ENCODE peak calls at places on chromosome 1, in four cellular contexts. S is GM23338, E is GM23248, I is OCI-LY7. C is an unnamed sample.

GRCh38 chr1:29303201-29304024 is 67.1 kb downstream of the PTPRU start:
- DNase-seq in I (no peak), E (no peak), S (peak), C (no peak)

GRCh38 chr1:19205403-19205802 is 4.7 kb downstream of the UBR4 start:
- DNase-seq in S (no peak), E (no peak), I (no peak), C (no peak)

GRCh38 chr1:162223488-162223887 is 153.2 kb downstream of the SPATA46 start:
- DNase-seq in I (no peak), E (no peak), S (no peak), C (peak)

GRCh38 chr1:8043621-8044020 is 17.5 kb upstream of the ERRFI1 start:
- DNase-seq in I (no peak), E (no peak), S (no peak), C (no peak)

GRCh38 chr1:46220808-46221207 is 17.7 kb downstream of the LURAP1 start:
- DNase-seq in S (no peak), I (no peak), E (no peak), C (no peak)

GRCh38 chr1:116853680-116854191 is 56.0 kb upstream of the PTGFRN start:
- DNase-seq in S (peak), I (no peak), E (peak), C (peak)

GRCh38 chr1:39896909-39897685 is 4.6 kb downstream of the MYCL start:
- DNase-seq in E (peak), S (peak), I (no peak), C (no peak)

GRCh38 chr1:201510734-201511133 is 3.8 kb upstream of the CSRP1 start:
- DNase-seq in E (no peak), I (peak), S (no peak), C (no peak)

GRCh38 chr1:23100074-23100748 is 68.4 kb downstream of the LUZP1 start:
- DNase-seq in S (peak), I (no peak), E (peak), C (peak)

GRCh38 chr1:23101891-23102688 is 66.6 kb downstream of the LUZP1 start:
- DNase-seq in S (no peak), E (peak), I (no peak), C (peak)

GRCh38 chr1:23099171-23099536 is 69.5 kb downstream of the LUZP1 start:
- DNase-seq in S (no peak), I (no peak), E (peak), C (no peak)

GRCh38 chr1:23101101-23101827 is 67.4 kb downstream of the LUZP1 start:
- DNase-seq in S (no peak), I (no peak), E (peak), C (peak)

DNA sequence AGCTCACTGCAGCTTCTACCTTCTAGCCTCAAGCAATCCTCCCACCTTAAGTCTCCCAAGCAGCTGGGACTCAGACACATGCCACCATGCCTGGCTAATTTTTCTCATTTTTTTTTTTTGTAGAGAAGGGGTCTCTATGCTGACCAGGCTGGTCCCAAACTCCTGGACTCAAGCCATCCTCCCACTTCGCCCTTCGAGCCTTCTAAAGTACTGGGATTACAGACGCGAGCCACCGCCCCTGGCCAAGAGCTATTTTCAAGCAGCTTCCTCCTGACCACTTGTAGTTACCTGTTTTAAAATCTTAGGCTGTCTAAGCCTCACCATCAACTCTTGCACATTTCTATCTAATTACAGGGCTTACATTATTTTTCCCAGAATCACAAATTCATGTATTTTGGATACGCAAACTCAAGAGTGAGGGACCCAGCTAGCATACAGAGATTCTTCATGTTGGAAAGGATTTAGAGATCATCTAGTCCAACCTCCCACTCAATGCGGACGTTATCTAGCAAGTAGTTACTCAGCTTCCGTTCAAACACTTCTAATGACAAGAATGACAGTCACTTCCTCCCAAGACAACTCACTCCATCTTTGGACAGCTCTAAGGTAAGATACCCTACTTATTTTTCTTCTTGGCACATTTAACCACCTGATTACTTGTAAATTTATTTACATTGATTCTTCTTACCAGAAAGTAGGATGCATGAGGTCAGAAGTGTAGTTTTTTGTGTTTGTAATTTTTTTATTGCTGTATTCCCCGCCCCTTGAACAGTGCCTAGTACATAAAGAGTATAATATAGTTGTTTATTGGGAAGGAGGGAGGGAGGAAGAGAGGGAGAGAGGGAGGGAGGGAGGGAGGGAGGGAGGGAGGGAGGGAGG is 65.4 kb downstream of the LUZP1 start:
- DNase-seq in I (peak), S (no peak), E (peak), C (peak)
- H3K4me2 ChIP-seq in I (no peak), S (no peak), E (peak), C (peak)

GRCh38 chr1:58927722-58928085 is 143.9 kb upstream of the JUN start:
- DNase-seq in S (no peak), E (no peak), I (no peak), C (peak)
- TF ChIP-seq EZH2phosphoT487 in S (no peak), E (no peak), I (no peak), C (no peak)

GRCh38 chr1:67811816-67812215 is 21.5 kb downstream of the GNG12 start:
- DNase-seq in S (no peak), I (no peak), E (no peak), C (no peak)
- H2AFZ ChIP-seq in S (no peak), I (no peak), E (no peak), C (no peak)

GRCh38 chr1:33460947-33461629 is 11.4 kb upstream of the ZSCAN20 start:
- DNase-seq in S (no peak), I (peak), E (no peak), C (no peak)
- H3K4me2 ChIP-seq in S (no peak), I (peak), E (no peak), C (no peak)

GRCh38 chr1:59596432-59596831 is 218.3 kb upstream of the HOOK1 start:
- DNase-seq in I (no peak), E (peak), S (no peak), C (peak)
- TF ChIP-seq EZH2phosphoT487 in I (no peak), E (no peak), S (no peak), C (no peak)

GRCh38 chr1:157455318-157455717 is 97.0 kb downstream of the FCRL5 start:
- DNase-seq in E (no peak), S (no peak), I (no peak), C (no peak)

GRCh38 chr1:157457279-157457678 is 95.0 kb downstream of the FCRL5 start:
- DNase-seq in E (no peak), I (no peak), S (no peak), C (no peak)

DNA sequence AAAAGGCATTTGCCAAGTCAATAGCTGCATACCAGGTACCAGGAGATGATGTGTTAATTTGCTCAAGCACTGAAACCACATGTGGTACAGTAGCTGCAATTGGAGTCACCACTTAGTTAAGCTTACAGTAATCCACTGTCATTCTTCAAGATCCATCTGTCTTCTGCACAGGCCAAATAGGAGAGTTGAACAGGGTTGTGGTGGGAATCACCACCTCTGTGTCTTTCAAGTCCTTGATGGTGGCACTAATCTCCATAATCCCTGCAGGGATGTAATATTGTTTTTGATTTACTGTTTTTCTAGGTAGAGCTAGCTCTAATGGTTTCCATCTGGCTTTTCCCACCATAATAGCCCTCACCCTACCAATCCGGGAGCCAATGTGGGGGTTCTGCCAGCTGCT is 91.9 kb downstream of the FCRL5 start:
- DNase-seq in I (no peak), E (no peak), S (no peak), C (no peak)
- H2AFZ ChIP-seq in I (no peak), E (no peak), S (no peak), C (no peak)

GRCh38 chr1:12402159-12402673 is 172.4 kb downstream of the VPS13D start:
- DNase-seq in S (no peak), I (no peak), E (no peak), C (no peak)
- H3K4me2 ChIP-seq in S (no peak), I (no peak), E (no peak), C (no peak)

DNA sequence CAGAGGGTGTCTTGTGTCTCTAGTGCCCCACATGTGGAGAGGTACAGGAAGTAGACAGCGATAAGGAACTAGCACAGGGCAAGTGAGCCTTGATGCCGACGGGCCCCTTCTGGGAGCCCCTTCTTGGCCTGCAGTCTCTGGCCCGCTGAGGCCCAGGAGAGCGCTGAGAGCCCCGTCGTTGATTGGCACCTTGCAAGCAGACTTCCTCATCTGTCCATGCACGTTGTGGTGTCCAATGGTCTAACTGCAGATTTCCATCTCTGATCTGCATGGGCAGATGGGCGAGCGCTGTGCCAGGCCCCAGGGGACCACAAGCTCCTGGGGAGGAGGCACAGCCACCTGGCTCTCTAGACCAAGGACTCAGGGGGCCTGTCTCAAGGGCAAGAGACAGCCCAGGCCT is 32.4 kb downstream of the PLEKHA6 start:
- DNase-seq in E (no peak), I (no peak), S (no peak), C (no peak)
- TF ChIP-seq EZH2phosphoT487 in E (no peak), I (no peak), S (no peak), C (no peak)

DNA sequence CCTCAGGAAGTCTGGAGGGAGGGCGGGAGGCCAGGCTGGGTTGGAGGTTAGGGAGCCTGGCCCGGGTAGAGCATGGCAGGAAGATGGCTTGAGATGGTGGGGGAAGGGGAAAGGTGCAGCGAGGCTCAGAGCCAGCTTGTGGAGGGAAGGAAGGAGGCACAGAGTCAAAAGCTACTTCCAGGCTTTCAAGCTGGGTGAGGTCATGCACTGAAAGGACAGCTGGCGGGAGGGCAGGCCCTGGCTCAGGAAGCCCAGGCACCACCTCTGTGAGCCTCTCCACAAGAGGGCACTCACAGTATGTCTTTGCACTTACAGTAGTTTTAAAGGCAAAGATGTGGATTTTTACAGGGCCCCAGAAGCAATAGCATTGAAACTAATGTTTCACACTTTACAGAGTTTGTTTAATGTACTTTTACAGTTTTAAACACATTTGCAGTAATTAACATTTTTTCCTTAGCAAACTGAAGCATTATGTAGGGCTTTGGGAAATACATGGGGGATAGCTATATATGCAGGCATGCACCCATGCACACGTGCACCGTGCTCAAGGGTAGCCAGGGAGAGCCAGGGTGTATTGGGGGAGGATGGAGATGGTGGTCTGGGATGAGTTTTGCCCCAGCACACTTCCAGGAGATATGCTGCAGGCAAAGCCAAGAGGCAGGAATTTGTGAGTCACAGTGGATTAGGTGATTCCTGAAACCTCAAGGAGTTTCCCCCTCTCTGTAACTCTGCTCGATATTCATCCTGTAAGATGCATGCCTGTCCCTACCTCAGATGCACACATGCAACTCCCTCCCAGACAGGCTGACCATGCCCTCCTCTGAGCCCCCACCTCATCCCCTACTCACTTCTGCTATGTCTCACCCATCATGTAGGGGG is 6.1 kb upstream of the ADAM15 start:
- DNase-seq in E (peak), I (peak), S (peak), C (peak)
- H2AFZ ChIP-seq in E (no peak), I (no peak), S (no peak), C (no peak)

C was measured in PC-3.